ENCODE peak calls at places on chromosome 19, in four cellular contexts. O, C, Q and J are unnamed samples. For H3K27me3, the result is how much of the 10 kb centered on the place peaks cover.

GRCh38 chr19:17605117-17605516 is 49.7 kb downstream of the COLGALT1 start:
- DNase-seq in C (no peak), O (no peak), Q (no peak), J (no peak)

GRCh38 chr19:2578391-2578826 is 102.5 kb downstream of the GADD45B start:
- DNase-seq in Q (peak), C (peak), O (no peak), J (peak)

GRCh38 chr19:4722671-4723464 is 774 bp downstream of the DPP9 start:
- DNase-seq in O (no peak), C (no peak), Q (peak), J (peak)

GRCh38 chr19:21321996-21322395 is 7.2 kb downstream of the ZNF708 start:
- DNase-seq in C (no peak), O (no peak), Q (peak), J (no peak)

GRCh38 chr19:48230555-48231129 is 25.1 kb downstream of the CARD8 start:
- DNase-seq in C (no peak), Q (no peak), O (no peak), J (no peak)

GRCh38 chr19:35995655-35995993 is 636 bp downstream of the SDHAF1 start:
- DNase-seq in Q (no peak), O (no peak), C (no peak), J (peak)

GRCh38 chr19:30693179-30693578 is 321.0 kb downstream of the ZNF536 start:
- DNase-seq in Q (no peak), C (no peak), O (no peak), J (no peak)

GRCh38 chr19:39498262-39499081 is at the start of gene DLL3:
- DNase-seq in C (no peak), Q (no peak), O (no peak), J (no peak)

GRCh38 chr19:38917921-38918491 is 6.0 kb upstream of the CCER2 start:
- DNase-seq in C (no peak), Q (no peak), O (no peak), J (no peak)

GRCh38 chr19:47729799-47730520 is 15.4 kb upstream of the NOP53 start:
- DNase-seq in Q (no peak), C (peak), O (no peak), J (no peak)

GRCh38 chr19:57063070-57063469 is 56.7 kb upstream of the USP29 start:
- DNase-seq in O (no peak), C (no peak), Q (no peak), J (no peak)

GRCh38 chr19:43581467-43581866 is 5.9 kb downstream of the PINLYP start:
- DNase-seq in O (no peak), Q (no peak), C (no peak), J (no peak)

GRCh38 chr19:16254851-16255408 is 57.2 kb downstream of the AP1M1 start:
- DNase-seq in C (no peak), O (no peak), Q (no peak), J (no peak)

GRCh38 chr19:48836089-48837017 is at the start of gene HSD17B14:
- DNase-seq in O (no peak), C (no peak), Q (peak), J (no peak)

GRCh38 chr19:22030680-22031079 is 19.9 kb upstream of the ZNF208 start:
- DNase-seq in O (no peak), C (no peak), Q (no peak), J (no peak)

GRCh38 chr19:48877900-48878218 is 5.6 kb downstream of the PPP1R15A start:
- DNase-seq in Q (no peak), O (no peak), C (no peak), J (peak)

GRCh38 chr19:23790641-23791488 is 32.2 kb upstream of the ZNF681 start:
- DNase-seq in Q (no peak), O (no peak), C (no peak), J (no peak)

GRCh38 chr19:39514840-39515550 is at the start of gene SELENOV:
- DNase-seq in O (no peak), C (no peak), Q (no peak), J (no peak)

GRCh38 chr19:16969127-16969526 is 57.5 kb downstream of the CPAMD8 start:
- DNase-seq in C (peak), Q (no peak), O (no peak), J (peak)

GRCh38 chr19:4053423-4054324 is 13.0 kb downstream of the ZBTB7A start:
- DNase-seq in O (no peak), C (no peak), Q (no peak), J (no peak)

GRCh38 chr19:3868770-3869456 is at the start of gene ZFR2:
- DNase-seq in C (no peak), O (no peak), Q (no peak), J (no peak)

GRCh38 chr19:39405930-39406655 is 554 bp upstream of the ZFP36 start:
- DNase-seq in O (peak), C (no peak), Q (no peak), J (no peak)

GRCh38 chr19:15426485-15427349 is 7.9 kb upstream of the AKAP8L start:
- DNase-seq in C (no peak), Q (no peak), O (no peak), J (no peak)

GRCh38 chr19:39385629-39386411 is 5.1 kb downstream of the PAF1 start:
- DNase-seq in Q (no peak), O (no peak), C (no peak), J (no peak)

DNA sequence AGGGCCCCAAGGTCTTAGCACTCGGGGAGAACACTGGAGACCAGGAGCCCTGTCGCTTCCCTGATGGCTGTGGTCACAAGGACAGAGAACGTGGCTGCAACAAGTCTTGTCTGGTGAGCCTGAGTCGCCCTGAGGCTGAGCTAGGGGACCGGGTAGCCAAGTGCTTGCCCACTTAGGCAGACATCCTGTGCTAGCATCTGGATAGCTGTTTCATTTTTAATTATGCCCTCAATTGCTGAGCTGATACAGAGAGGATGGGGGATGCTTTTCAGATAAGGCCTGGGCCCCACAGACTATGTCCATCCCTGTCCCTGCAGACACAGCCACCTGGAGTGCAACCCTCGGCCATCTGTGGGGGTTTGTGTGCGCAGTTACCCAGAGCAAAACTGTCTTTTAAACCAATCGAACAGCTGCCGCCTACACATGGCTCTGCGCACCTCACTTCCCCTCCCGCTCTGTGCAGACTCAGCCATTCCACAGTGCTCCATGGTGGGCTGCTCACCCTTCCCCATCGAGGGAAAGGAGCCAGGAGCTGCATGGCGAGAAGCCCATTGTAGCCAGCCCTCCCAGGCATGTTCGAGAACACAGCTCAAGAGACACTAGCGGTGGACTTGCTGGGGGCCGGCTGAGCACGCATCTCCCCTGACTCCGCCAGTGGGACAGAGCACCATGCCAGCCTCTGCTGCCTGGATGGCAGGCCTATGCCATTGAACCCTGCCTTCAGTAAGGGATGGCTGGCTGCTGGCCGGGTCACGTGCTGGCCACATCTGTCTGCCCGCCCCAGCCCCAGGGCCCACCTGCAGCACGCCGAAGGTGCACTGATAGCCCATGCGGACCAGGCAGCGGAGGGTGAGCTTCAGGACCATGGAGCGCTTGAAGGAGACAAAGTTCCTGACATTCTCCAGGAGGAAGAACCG is 19.4 kb upstream of the EIF3G start:
- DNase-seq in Q (no peak), C (no peak), O (no peak), J (no peak)
- H3K27ac ChIP-seq in Q (no peak), C (no peak), O (peak), J (no peak)

GRCh38 chr19:40663712-40664692 is 26.4 kb downstream of the NUMBL start:
- DNase-seq in O (no peak), C (no peak), Q (peak), J (no peak)
- H3K4me3 ChIP-seq in O (peak), C (peak), Q (peak), J (peak)

GRCh38 chr19:33724723-33725060 is 72.0 kb upstream of the KCTD15 start:
- DNase-seq in O (no peak), C (no peak), Q (no peak), J (no peak)

GRCh38 chr19:33727331-33728028 is 69.2 kb upstream of the KCTD15 start:
- DNase-seq in O (no peak), Q (no peak), C (no peak), J (no peak)

GRCh38 chr19:33724021-33724722 is 72.5 kb upstream of the KCTD15 start:
- DNase-seq in Q (no peak), C (no peak), O (no peak), J (no peak)

GRCh38 chr19:33726756-33727155 is 69.9 kb upstream of the KCTD15 start:
- DNase-seq in C (no peak), O (no peak), Q (no peak), J (no peak)

DNA sequence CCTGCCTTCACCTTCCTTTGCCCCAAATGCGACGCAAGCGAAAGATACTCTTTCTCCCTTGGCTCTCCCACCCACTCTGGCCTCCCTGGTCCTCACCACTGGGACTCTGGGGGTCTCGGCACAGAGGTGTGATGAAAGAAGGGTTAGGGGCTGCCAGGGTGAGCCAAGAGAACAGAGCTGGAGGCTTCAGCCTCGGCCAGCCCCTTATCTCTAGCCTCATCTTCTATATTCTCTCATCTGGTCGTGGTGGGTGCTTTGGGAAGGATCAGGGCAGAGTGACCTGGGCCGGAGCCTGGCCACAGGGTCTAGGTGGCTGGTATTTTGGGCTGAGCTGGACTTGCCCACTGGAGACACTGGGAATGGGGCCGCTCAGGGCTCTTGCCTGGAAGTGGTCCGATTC is 71.1 kb upstream of the KCTD15 start:
- DNase-seq in Q (no peak), O (no peak), C (no peak), J (no peak)
- H3K27me3 ChIP-seq in Q (under half), O (under half), C (half or more), J (under half)

DNA sequence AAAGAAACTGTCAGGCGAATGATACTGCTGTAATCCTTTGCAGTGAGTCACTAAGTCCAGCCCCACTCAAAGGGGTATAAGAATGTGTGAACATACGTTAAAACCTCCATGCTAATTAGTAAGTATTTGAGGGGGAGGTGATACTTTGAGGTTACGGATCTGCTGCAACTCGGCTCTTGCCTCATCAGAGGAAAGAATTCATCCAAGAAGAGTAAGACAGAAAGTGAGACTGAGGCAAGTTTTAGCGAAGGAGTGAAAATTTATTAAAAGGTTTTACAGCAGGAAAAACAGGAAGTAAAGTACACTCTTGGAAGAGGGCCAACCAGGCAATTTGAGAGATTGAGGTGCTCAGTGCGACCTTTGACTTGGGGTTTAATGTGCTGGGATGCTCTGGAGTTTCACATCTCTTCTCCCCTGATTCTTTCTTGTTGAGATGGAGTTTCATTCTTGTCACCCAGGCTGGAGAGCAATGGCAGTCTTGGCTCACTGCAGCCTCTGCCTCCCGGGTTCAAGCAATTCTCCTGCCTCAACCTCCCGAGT is 9.8 kb downstream of the CLEC4M start:
- DNase-seq in Q (peak), O (no peak), C (no peak), J (no peak)
- H3K27ac ChIP-seq in Q (no peak), O (no peak), C (no peak), J (no peak)

GRCh38 chr19:6529937-6530384 is 865 bp upstream of the TNFSF9 start:
- DNase-seq in Q (no peak), C (no peak), O (no peak), J (no peak)
- H3K4me3 ChIP-seq in Q (peak), C (peak), O (no peak), J (peak)

GRCh38 chr19:54421521-54421920 is 6.3 kb downstream of the TTYH1 start:
- DNase-seq in Q (no peak), O (no peak), C (no peak), J (no peak)
- H3K27me3 ChIP-seq in Q (under half), O (under half), C (under half), J (half or more)

DNA sequence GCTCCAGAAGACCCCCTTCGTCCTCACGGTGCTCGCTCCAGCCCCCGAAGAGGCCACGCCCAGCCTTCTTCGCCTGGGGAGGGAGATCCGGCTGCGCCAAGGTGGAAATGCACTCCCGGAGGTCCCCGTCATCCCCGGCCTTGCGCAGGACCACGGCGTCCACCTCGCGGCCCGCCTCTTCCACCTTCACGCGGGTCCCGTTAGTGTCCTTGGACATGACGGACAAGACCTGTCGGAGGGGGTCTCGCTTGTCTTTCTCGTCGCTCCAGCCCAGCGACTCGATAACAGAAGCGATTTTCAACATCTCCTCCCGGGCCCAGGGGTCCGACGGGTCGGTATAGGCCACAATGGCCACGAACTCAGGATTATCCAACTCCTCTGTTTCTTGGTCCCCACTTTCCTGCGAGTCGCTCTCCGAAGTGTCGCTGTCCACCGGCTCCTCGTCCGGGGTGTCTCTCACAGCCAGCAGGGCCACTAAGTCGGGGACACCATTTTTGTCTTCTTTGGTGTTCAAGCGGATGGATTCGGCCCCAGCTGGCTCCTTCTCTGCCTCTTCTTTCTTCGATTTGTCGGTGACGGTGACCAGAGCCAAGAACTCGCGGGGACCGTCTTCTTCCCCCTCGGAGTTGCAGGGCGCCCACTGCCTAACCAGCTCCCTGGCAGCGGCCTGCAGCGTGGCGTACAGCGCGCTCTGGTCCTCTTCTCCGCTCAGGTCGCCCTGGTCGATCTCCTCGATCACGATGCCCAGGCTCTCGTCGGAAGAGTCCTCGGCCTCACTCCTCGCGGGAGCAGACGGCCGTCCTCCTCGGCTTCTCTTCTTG is 1.3 kb downstream of the PNMA8B start:
- DNase-seq in Q (no peak), O (no peak), C (no peak), J (no peak)
- H3K27ac ChIP-seq in Q (no peak), O (no peak), C (peak), J (no peak)

GRCh38 chr19:46014534-46014933 is 8.3 kb downstream of the PGLYRP1 start:
- DNase-seq in C (no peak), Q (no peak), O (no peak), J (no peak)
- H3K4me3 ChIP-seq in C (peak), Q (peak), O (no peak), J (no peak)

GRCh38 chr19:7730286-7731217 is 1.4 kb downstream of the CLEC4G start:
- DNase-seq in O (no peak), C (no peak), Q (no peak), J (no peak)

GRCh38 chr19:7731615-7732014 is 295 bp downstream of the CLEC4G start:
- DNase-seq in O (no peak), Q (no peak), C (no peak), J (no peak)

GRCh38 chr19:7729831-7730285 is 2.1 kb downstream of the CLEC4G start:
- DNase-seq in Q (no peak), O (no peak), C (no peak), J (no peak)

GRCh38 chr19:7732045-7732444 is at the start of gene CLEC4G:
- DNase-seq in C (no peak), O (no peak), Q (no peak), J (no peak)

GRCh38 chr19:7731218-7731595 is 703 bp downstream of the CLEC4G start:
- DNase-seq in C (no peak), Q (no peak), O (no peak), J (no peak)
- H3K27me3 ChIP-seq in C (half or more), Q (under half), O (under half), J (under half)

GRCh38 chr19:658059-658839 is 4.8 kb downstream of the RNF126 start:
- DNase-seq in Q (no peak), O (no peak), C (no peak), J (no peak)
- H3K27ac ChIP-seq in Q (no peak), O (no peak), C (peak), J (no peak)